ENCODE peak calls at places on chromosomes 5 and 9, in six cellular contexts. M, K, J, P, W and V are unnamed samples. For H3K4me1 and H3K9me3, the result is how much of the 10 kb centered on the place peaks cover.

GRCh38 chr9:122265265-122265900 is 701 bp downstream of the MRRF start:
- DNase-seq in M (peak), K (no peak), J (no peak), P (no peak), W (no peak), V (no peak)

GRCh38 chr5:154830219-154830595 is 20.2 kb downstream of the FAXDC2 start:
- DNase-seq in M (no peak), K (no peak), J (no peak), P (no peak), W (no peak), V (no peak)

GRCh38 chr5:33832904-33833575 is 58.8 kb downstream of the ADAMTS12 start:
- DNase-seq in M (peak), K (no peak), J (no peak), P (no peak), W (no peak), V (no peak)

GRCh38 chr5:31854181-31854624 is 215.3 kb downstream of the PDZD2 start:
- DNase-seq in M (peak), K (peak), J (no peak), P (peak), W (no peak), V (peak)

GRCh38 chr5:113152053-113152452 is 175.5 kb downstream of the DCP2 start:
- DNase-seq in M (no peak), K (no peak), J (no peak), P (no peak), W (no peak), V (no peak)

GRCh38 chr5:157025093-157025698 is 33.7 kb downstream of the HAVCR1 start:
- DNase-seq in M (no peak), K (no peak), J (no peak), P (no peak), W (peak), V (no peak)

GRCh38 chr5:140607031-140607430 is 25.9 kb downstream of the CD14 start:
- DNase-seq in M (no peak), K (no peak), J (no peak), P (no peak), W (no peak), V (no peak)

GRCh38 chr9:11713077-11713476 is 980.1 kb upstream of the TYRP1 start:
- DNase-seq in M (no peak), K (no peak), J (no peak), P (no peak), W (no peak), V (no peak)

GRCh38 chr5:22514231-22514630 is 338.9 kb downstream of the CDH12 start:
- DNase-seq in M (no peak), K (no peak), J (no peak), P (no peak), W (no peak), V (no peak)

GRCh38 chr5:541148-541887 is 17.1 kb upstream of the SLC9A3 start:
- DNase-seq in M (no peak), K (peak), J (peak), P (peak), W (no peak), V (no peak)

GRCh38 chr5:44935262-44935661 is 126.5 kb downstream of the MRPS30 start:
- DNase-seq in M (no peak), K (no peak), J (no peak), P (no peak), W (no peak), V (no peak)

GRCh38 chr5:96809898-96810297 is 2.2 kb upstream of the ERAP1 start:
- DNase-seq in M (no peak), K (no peak), J (no peak), P (peak), W (no peak), V (peak)

GRCh38 chr5:96808868-96809558 is 1.3 kb upstream of the ERAP1 start:
- DNase-seq in M (no peak), K (no peak), J (no peak), P (no peak), W (no peak), V (no peak)

GRCh38 chr5:96812851-96813250 is 5.1 kb upstream of the ERAP1 start:
- DNase-seq in M (no peak), K (no peak), J (no peak), P (no peak), W (no peak), V (no peak)

GRCh38 chr5:96807099-96807654 is 568 bp downstream of the ERAP1 start:
- DNase-seq in M (peak), K (peak), J (peak), P (peak), W (peak), V (peak)

GRCh38 chr5:96808541-96808828 is 740 bp upstream of the ERAP1 start:
- DNase-seq in M (no peak), K (no peak), J (no peak), P (no peak), W (no peak), V (no peak)
- TF ChIP-seq POLR2A in M (peak), K (no peak), J (no peak), P (peak), W (no peak), V (no peak)

DNA sequence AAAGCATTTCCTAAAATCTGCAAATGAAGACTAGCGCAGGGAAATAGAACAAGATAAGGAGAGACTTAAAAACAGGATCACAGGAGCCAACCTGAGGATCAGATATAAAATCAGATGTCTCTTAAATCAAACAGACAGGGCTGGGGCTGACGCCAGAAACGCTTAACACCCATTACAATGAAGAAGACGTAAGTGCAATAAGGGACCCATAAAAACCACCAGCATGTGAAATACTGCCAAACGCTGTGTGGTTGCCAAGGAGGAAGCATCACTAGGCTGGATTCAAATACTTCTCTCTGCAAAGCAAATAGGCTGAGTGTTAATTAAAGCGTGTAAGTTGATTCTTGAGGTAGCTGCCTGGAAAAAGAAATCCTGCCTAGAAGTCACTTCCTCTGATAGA is 74.4 kb upstream of the ATP10B start:
- DNase-seq in M (no peak), K (peak), J (no peak), P (no peak), W (no peak), V (no peak)
- H3K4me1 ChIP-seq in M (under half), K (half or more), J (under half), P (under half), W (under half), V (under half)

DNA sequence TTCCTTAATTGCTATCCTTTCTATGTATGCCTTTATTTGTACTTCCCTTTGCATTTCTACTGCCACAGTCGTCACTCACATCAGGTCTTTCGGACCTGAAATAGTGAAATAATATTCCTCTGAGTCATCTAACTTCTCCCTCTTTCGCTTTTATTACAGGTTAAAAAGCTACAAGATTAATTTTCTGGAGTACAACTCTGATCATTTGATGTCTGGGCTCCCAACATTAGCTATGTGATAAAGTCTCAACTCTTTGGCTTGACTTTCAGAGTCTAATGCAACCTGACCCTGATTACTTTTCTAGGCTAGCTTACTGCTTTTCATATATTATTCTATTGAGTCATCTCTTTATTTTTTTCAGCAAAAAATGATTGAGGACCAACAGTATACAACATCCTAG is 638.8 kb upstream of the WWC1 start:
- DNase-seq in M (peak), K (no peak), J (no peak), P (no peak), W (no peak), V (no peak)
- H3K9me3 ChIP-seq in M (under half), K (under half), J (under half), P (under half), W (under half), V (under half)

DNA sequence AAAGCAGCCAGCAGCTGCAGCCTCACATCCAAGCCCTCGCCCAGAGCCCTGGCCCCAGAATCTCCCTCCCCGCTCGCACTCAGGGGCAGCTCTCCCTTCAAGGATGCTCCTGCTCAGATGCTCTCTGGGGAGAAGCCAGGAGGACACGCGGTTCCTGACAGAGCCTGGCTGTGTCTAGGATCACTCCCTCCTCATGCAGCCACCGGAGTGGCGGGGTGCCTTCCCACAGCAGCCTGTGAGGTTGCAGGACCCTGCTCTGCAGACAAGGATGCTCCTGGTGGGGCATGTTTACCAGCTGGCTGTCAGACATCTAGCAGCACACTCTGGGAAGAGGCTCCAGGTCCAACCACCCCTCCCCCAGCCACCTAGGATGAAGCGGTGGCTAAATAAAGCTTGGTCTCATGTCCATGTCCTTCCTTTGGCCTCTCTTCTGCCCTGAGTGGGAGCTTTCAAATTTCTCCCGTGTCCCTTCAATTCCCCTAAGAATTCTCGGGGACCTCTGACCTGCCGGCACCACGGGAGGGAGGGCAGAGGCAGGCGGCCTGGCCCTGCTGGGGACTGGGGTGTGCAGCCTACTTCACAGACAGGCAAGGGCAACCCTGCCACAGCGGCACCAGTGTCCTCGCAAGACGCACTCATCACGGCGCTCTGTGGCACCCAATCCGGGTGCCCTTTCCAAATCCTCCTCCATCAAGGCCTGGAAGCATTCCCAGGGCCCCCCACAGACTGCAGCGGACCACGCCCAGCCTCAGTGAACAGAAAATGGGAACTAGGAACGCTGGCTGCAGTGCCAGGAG is 88.3 kb upstream of the SARDH start:
- DNase-seq in M (peak), K (no peak), J (no peak), P (no peak), W (no peak), V (no peak)
- TF ChIP-seq POLR2A in M (no peak), K (no peak), J (no peak), P (no peak), W (no peak), V (no peak)

DNA sequence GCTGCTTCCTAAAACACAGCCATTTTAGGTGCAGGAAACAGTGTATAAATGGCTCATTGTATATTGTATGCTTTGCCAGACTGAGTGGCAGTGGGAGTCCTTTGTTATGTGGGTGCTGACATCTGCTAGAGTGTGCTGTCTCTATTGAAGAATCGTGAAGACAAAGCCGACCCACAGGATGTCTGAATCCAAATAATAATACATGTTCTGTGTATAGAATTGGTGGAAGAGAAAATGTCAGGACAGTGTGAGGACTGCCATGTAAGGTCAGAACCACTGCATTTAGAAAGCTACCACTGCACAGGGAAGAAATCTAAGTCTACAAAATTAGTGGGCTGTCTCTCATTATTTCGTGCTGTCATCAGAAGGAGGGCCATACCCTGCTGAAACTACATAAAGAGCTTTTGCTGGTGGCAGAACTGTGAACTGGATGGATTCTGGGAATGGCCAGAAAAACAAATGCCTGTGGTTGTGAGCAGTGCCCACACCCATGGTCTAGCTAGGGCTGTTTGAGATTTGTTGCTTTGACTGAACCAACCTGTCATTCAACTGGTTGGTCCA is 2.5 kb downstream of the IL7R start:
- DNase-seq in M (peak), K (no peak), J (no peak), P (no peak), W (no peak), V (no peak)
- H3K4me1 ChIP-seq in M (under half), K (under half), J (under half), P (under half), W (under half), V (under half)

DNA sequence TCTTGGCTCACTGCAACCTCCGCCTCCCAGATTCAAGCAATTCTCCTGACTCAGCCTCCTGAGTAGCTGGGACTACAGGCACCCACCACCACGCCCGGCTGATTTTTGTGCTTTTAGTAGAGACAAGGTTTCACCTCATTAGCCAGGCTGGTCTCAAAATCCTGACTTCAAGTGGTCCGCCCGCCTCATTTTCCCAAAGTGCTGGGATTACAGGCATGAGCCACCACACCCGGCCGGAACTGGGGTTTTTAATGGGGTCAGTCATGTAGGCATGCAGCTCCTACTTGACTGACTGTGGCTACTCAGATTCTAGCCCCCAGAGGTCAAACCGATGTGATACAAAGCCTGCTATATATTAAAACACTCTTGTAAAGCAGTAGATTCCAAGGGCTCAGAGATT is 631.7 kb downstream of the MAT2B start:
- DNase-seq in M (no peak), K (no peak), J (no peak), P (no peak), W (no peak), V (no peak)
- H3K9me3 ChIP-seq in M (under half), K (under half), J (under half), P (under half), W (under half), V (under half)

GRCh38 chr5:177524941-177525655 is 8.3 kb upstream of the DDX41 start:
- DNase-seq in M (no peak), K (no peak), J (peak), P (peak), W (peak), V (no peak)
- TF ChIP-seq POLR2A in M (no peak), K (no peak), J (no peak), P (no peak), W (no peak), V (no peak)